ENCODE peak calls at places on chromosome 10, in seven cellular contexts. C, H, K, Q, P, X and D are unnamed samples.

GRCh38 chr10:37765216-37765615 is 92.2 kb downstream of the ZNF248 start:
- DNase-seq in K (no peak), X (no peak), P (no peak), C (no peak), H (no peak), Q (no peak), D (no peak)

GRCh38 chr10:6678211-6678803 is 98.2 kb upstream of the PRKCQ start:
- DNase-seq in C (no peak), H (no peak), Q (peak), X (peak), K (peak), P (peak), D (peak)

GRCh38 chr10:31962826-31963597 is 34.4 kb upstream of the ARHGAP12 start:
- DNase-seq in Q (no peak), P (no peak), C (no peak), H (no peak), X (no peak), K (no peak), D (no peak)

GRCh38 chr10:133422223-133422820 is 2.1 kb downstream of the SPRN start:
- DNase-seq in C (no peak), P (no peak), X (no peak), H (no peak), Q (no peak), K (no peak), D (no peak)

GRCh38 chr10:63825111-63825510 is 303.9 kb downstream of the REEP3 start:
- DNase-seq in C (no peak), Q (peak), X (no peak), K (no peak), H (no peak), P (no peak), D (no peak)

GRCh38 chr10:88209837-88210552 is 346.6 kb downstream of the PTEN start:
- DNase-seq in K (no peak), P (no peak), C (peak), H (no peak), Q (peak), X (no peak), D (no peak)

GRCh38 chr10:61785410-61786105 is 115.9 kb upstream of the ARID5B start:
- DNase-seq in X (no peak), P (no peak), K (no peak), H (no peak), Q (peak), C (no peak), D (no peak)

GRCh38 chr10:59517961-59518360 is 155.6 kb upstream of the FAM13C start:
- DNase-seq in C (no peak), H (no peak), P (no peak), X (peak), Q (no peak), K (no peak), D (peak)

GRCh38 chr10:89621438-89621837 is 23.6 kb downstream of the PANK1 start:
- DNase-seq in P (no peak), K (no peak), Q (no peak), C (no peak), H (no peak), X (no peak), D (no peak)

GRCh38 chr10:97129666-97130065 is 56.1 kb downstream of the SLIT1 start:
- DNase-seq in K (no peak), X (peak), P (no peak), Q (no peak), H (no peak), C (no peak), D (no peak)

GRCh38 chr10:19824397-19825342 is 8.4 kb downstream of the PLXDC2 start:
- DNase-seq in C (no peak), P (no peak), X (no peak), Q (no peak), K (no peak), H (no peak), D (no peak)

GRCh38 chr10:59741583-59741982 is 11.7 kb downstream of the MRLN start:
- DNase-seq in Q (no peak), X (no peak), K (no peak), P (no peak), C (no peak), H (no peak), D (no peak)

GRCh38 chr10:89151857-89152256 is 55.3 kb downstream of the CH25H start:
- DNase-seq in P (no peak), X (no peak), K (no peak), Q (no peak), C (no peak), H (no peak), D (no peak)

GRCh38 chr10:75525646-75526045 is 94.2 kb downstream of the LRMDA start:
- DNase-seq in K (no peak), X (no peak), Q (peak), C (no peak), P (no peak), H (no peak), D (no peak)

GRCh38 chr10:17850526-17850925 is 41.4 kb downstream of the MRC1 start:
- DNase-seq in H (no peak), C (no peak), K (no peak), X (no peak), P (no peak), Q (no peak), D (no peak)

GRCh38 chr10:131746785-131747184 is 154.0 kb upstream of the PPP2R2D start:
- DNase-seq in C (no peak), Q (no peak), X (no peak), P (no peak), H (no peak), K (no peak), D (no peak)

GRCh38 chr10:118800920-118801319 is 46.1 kb upstream of the CACUL1 start:
- DNase-seq in H (no peak), Q (no peak), K (no peak), P (peak), X (no peak), C (no peak), D (no peak)

GRCh38 chr10:131266936-131267813 is 44.3 kb downstream of the TCERG1L start:
- DNase-seq in C (no peak), H (no peak), Q (no peak), K (no peak), X (no peak), P (no peak), D (no peak)

GRCh38 chr10:88131561-88132139 is 268.2 kb downstream of the PTEN start:
- DNase-seq in K (no peak), X (no peak), Q (no peak), C (peak), P (no peak), H (no peak), D (peak)

GRCh38 chr10:66671562-66671961 is 254.3 kb upstream of the LRRTM3 start:
- DNase-seq in H (no peak), Q (no peak), X (no peak), K (no peak), P (no peak), C (no peak), D (no peak)

GRCh38 chr10:3740157-3740871 is 44.7 kb downstream of the KLF6 start:
- DNase-seq in C (no peak), X (no peak), K (no peak), H (peak), Q (peak), P (no peak), D (no peak)

GRCh38 chr10:60473557-60473956 is 83.9 kb upstream of the ANK3 start:
- DNase-seq in Q (no peak), K (no peak), P (no peak), H (no peak), C (no peak), X (no peak), D (no peak)

GRCh38 chr10:110547139-110547761 is 20.2 kb upstream of the SMC3 start:
- DNase-seq in P (peak), K (no peak), C (no peak), Q (peak), H (no peak), X (no peak), D (peak)

GRCh38 chr10:451856-452255 is 237.6 kb downstream of the DIP2C start:
- DNase-seq in H (no peak), P (no peak), X (no peak), Q (no peak), K (no peak), C (no peak), D (no peak)

GRCh38 chr10:104622598-104623209 is 18.4 kb upstream of the SORCS3 start:
- DNase-seq in X (no peak), K (no peak), Q (peak), C (no peak), P (no peak), H (no peak), D (no peak)

GRCh38 chr10:78543026-78543748 is 509.5 kb downstream of the RPS24 start:
- DNase-seq in X (no peak), H (no peak), P (peak), Q (no peak), K (no peak), C (no peak), D (no peak)

GRCh38 chr10:128468462-128468861 is 342.2 kb upstream of the MKI67 start:
- DNase-seq in K (no peak), C (no peak), X (no peak), Q (no peak), P (no peak), H (no peak), D (no peak)

GRCh38 chr10:113499066-113499465 is 53.8 kb upstream of the HABP2 start:
- DNase-seq in X (no peak), H (no peak), Q (peak), P (no peak), C (no peak), K (no peak), D (no peak)

GRCh38 chr10:1196656-1197055 is 140.5 kb downstream of the WDR37 start:
- DNase-seq in P (no peak), C (no peak), X (no peak), Q (no peak), H (no peak), K (no peak), D (no peak)

GRCh38 chr10:51699475-51700227 is at the start of gene CSTF2T:
- DNase-seq in P (peak), Q (peak), X (peak), H (peak), K (peak), C (peak), D (peak)